ENCODE peak calls at places on chromosomes 6 and 20, in ten cellular contexts. V is NCI-H748 treated with DMSO at 0.1 percent for 48 hours, L is cardiac muscle cell, D is OCI-M1, U is type B pancreatic cell, G is fibroblast of the aortic adventitia, S is SJCRH30, Y is thyroid gland, M is spleen, A is T-helper 1 cell. X is an unnamed sample.

GRCh38 chr20:45445805-45446562 is 23.6 kb upstream of the WFDC2 start:
- DNase-seq in S (peak), A (no peak), G (peak), V (no peak), U (no peak), L (peak), M (no peak), Y (no peak), D (peak), X (peak)

GRCh38 chr20:4858000-4858399 is 136.3 kb downstream of the PRND start:
- DNase-seq in G (no peak), S (no peak), V (no peak), M (no peak), A (no peak), U (no peak), Y (no peak), D (no peak), L (no peak), X (no peak)

GRCh38 chr6:103820148-103820547 is 1039.6 kb downstream of the HACE1 start:
- DNase-seq in S (no peak), M (no peak), A (no peak), D (no peak), V (no peak), L (no peak), U (no peak), G (no peak), Y (no peak), X (no peak)

GRCh38 chr20:36493801-36494114 is 47.6 kb upstream of the MYL9 start:
- DNase-seq in S (peak), D (no peak), G (peak), L (no peak), Y (peak), U (no peak), M (no peak), V (no peak), A (no peak), X (no peak)

GRCh38 chr6:28248916-28249315 is 3.2 kb downstream of the ZKSCAN4 start:
- DNase-seq in M (no peak), U (no peak), G (no peak), A (no peak), V (no peak), L (no peak), S (no peak), Y (no peak), D (no peak), X (no peak)

GRCh38 chr20:63139369-63139768 is 76.6 kb downstream of the YTHDF1 start:
- DNase-seq in G (no peak), V (no peak), A (no peak), U (no peak), Y (no peak), S (no peak), D (no peak), M (peak), L (no peak), X (no peak)

GRCh38 chr6:69758214-69758613 is 38.6 kb downstream of the LMBRD1 start:
- DNase-seq in M (no peak), A (no peak), L (no peak), V (no peak), U (no peak), G (no peak), Y (no peak), D (peak), S (no peak), X (no peak)

GRCh38 chr6:31657406-31658157 is 1.9 kb downstream of the APOM start:
- DNase-seq in U (no peak), A (no peak), M (no peak), D (no peak), Y (no peak), V (no peak), S (no peak), L (no peak), G (no peak), X (no peak)

GRCh38 chr20:2752631-2753455 is 47.6 kb downstream of the CPXM1 start:
- DNase-seq in G (peak), D (peak), M (peak), Y (peak), U (no peak), V (peak), S (no peak), A (no peak), L (peak), X (peak)

GRCh38 chr20:48278961-48279481 is 493.7 kb upstream of the SULF2 start:
- DNase-seq in D (no peak), A (no peak), G (peak), L (no peak), V (no peak), S (no peak), Y (no peak), U (no peak), M (no peak), X (no peak)

GRCh38 chr6:160258346-160259142 is at the start of gene SLC22A2:
- DNase-seq in M (no peak), A (no peak), V (no peak), L (no peak), U (no peak), G (no peak), Y (no peak), D (no peak), S (no peak), X (no peak)

GRCh38 chr20:14600527-14600926 is 263.1 kb upstream of the FLRT3 start:
- DNase-seq in A (no peak), G (no peak), Y (no peak), D (no peak), M (no peak), S (no peak), U (no peak), V (no peak), L (no peak), X (no peak)

GRCh38 chr20:35617397-35618031 is 1.9 kb downstream of the SPAG4 start:
- DNase-seq in L (peak), D (peak), M (peak), S (peak), G (peak), V (peak), A (no peak), Y (peak), U (no peak), X (peak)